ENCODE peak calls at places on chromosomes 1 and 21, in four cellular contexts. J, P, D and T are unnamed samples.

GRCh38 chr1:54937469-54937868 is 43.0 kb upstream of the TMEM61 start:
- DNase-seq in D (no peak), J (no peak), P (no peak), T (no peak)

GRCh38 chr1:67405473-67406245 is 24.5 kb downstream of the SERBP1 start:
- DNase-seq in J (no peak), D (no peak), P (peak; percentile 46), T (no peak)

GRCh38 chr1:167594827-167595226 is 35.2 kb upstream of the RCSD1 start:
- DNase-seq in D (no peak), P (no peak), J (no peak), T (no peak)

GRCh38 chr1:19910650-19911049 is 12.8 kb downstream of the PLA2G2E start:
- DNase-seq in P (no peak), D (no peak), J (no peak), T (no peak)

GRCh38 chr1:9362488-9362887 is 69.8 kb downstream of the SPSB1 start:
- DNase-seq in J (no peak), P (no peak), D (no peak), T (no peak)

GRCh38 chr1:158037008-158037875 is 43.8 kb downstream of the KIRREL1 start:
- DNase-seq in J (no peak), D (no peak), P (no peak), T (no peak)

GRCh38 chr1:27891196-27891889 is 19.0 kb downstream of the THEMIS2 start:
- DNase-seq in P (no peak), D (peak; percentile 44), J (no peak), T (no peak)

GRCh38 chr1:109089242-109090015 is 1.1 kb upstream of the TMEM167B start:
- DNase-seq in D (no peak), P (peak; percentile 99), J (no peak), T (peak; percentile 61)

GRCh38 chr1:112634367-112634766 is 14.7 kb downstream of the CAPZA1 start:
- DNase-seq in P (no peak), J (no peak), D (no peak), T (no peak)

GRCh38 chr1:201656670-201657032 is 117.7 kb downstream of the NAV1 start:
- DNase-seq in D (no peak), J (no peak), P (peak; percentile 88), T (no peak)

GRCh38 chr1:227776277-227776676 is 39.2 kb upstream of the PRSS38 start:
- DNase-seq in P (no peak), J (peak; percentile 45), D (no peak), T (no peak)

GRCh38 chr1:99004270-99005141 is at the start of gene PLPPR5:
- DNase-seq in J (no peak), P (peak; percentile 75), D (no peak), T (peak; percentile 65)

GRCh38 chr21:34526618-34527290 is 14.7 kb upstream of the KCNE1 start:
- DNase-seq in P (no peak), J (peak; percentile 83), D (peak; percentile 14), T (no peak)

GRCh38 chr1:110067957-110068645 is 2.4 kb downstream of the ALX3 start:
- DNase-seq in J (no peak), P (peak; percentile 41), D (no peak), T (no peak)

GRCh38 chr1:13513885-13514546 is at the start of gene LRRC38:
- DNase-seq in J (no peak), D (no peak), P (peak; percentile 40), T (peak; percentile 83)

GRCh38 chr1:155081472-155082300 is 3.0 kb downstream of the EFNA3 start:
- DNase-seq in D (no peak), J (no peak), P (peak; percentile 63), T (no peak)

GRCh38 chr1:232664844-232665777 is 35.2 kb upstream of the SIPA1L2 start:
- DNase-seq in J (no peak), D (no peak), P (no peak), T (no peak)

GRCh38 chr1:218460367-218460766 is 115.2 kb downstream of the TGFB2 start:
- DNase-seq in J (peak; percentile 70), D (no peak), P (no peak), T (no peak)

GRCh38 chr21:18646114-18646513 is 242.5 kb upstream of the TMPRSS15 start:
- DNase-seq in D (no peak), J (no peak), P (no peak), T (no peak)

GRCh38 chr1:204418174-204419063 is 6.8 kb upstream of the PPP1R15B start:
- DNase-seq in D (no peak), J (no peak), P (no peak), T (peak; percentile 7)